ENCODE peak calls at places on chromosomes 12 and 14, in nine cellular contexts. G is GM13977; I is stomach; D is AG08395; K is naive thymus-derived CD4-positive, alpha-beta T cell; J is NCI-H2029; V is AG09309; C is fibroblast of pulmonary artery; L is cardiac fibroblast. O is an unnamed sample.

GRCh38 chr14:61653507-61653906 is 41.8 kb upstream of the HIF1A start:
- DNase-seq in G (no peak), I (no peak), D (peak), K (no peak), J (no peak), V (no peak), C (peak), L (peak), O (no peak)

GRCh38 chr14:74571441-74571841 is 40.6 kb downstream of the LTBP2 start:
- DNase-seq in G (no peak), I (no peak), D (no peak), K (no peak), J (no peak), V (peak), C (peak), L (peak), O (peak)

GRCh38 chr14:61589691-61590521 is 105.4 kb upstream of the HIF1A start:
- DNase-seq in G (no peak), I (no peak), D (no peak), K (no peak), J (no peak), V (no peak), C (no peak), L (no peak), O (no peak)

GRCh38 chr12:46843811-46844210 is 18.0 kb upstream of the SLC38A4 start:
- DNase-seq in G (no peak), I (no peak), D (peak), K (no peak), J (no peak), V (no peak), C (peak), L (peak), O (no peak)

GRCh38 chr12:32532951-32533350 is 133.6 kb downstream of the FGD4 start:
- DNase-seq in G (no peak), I (no peak), D (no peak), K (no peak), J (no peak), V (no peak), C (no peak), L (no peak), O (no peak)

GRCh38 chr12:19946549-19946948 is 421.8 kb upstream of the PDE3A start:
- DNase-seq in G (no peak), I (no peak), D (peak), K (no peak), J (no peak), V (peak), C (peak), L (peak), O (no peak)

GRCh38 chr12:110316861-110317260 is 35.8 kb downstream of the ATP2A2 start:
- DNase-seq in G (no peak), I (no peak), D (peak), K (no peak), J (no peak), V (peak), C (peak), L (peak), O (no peak)

GRCh38 chr12:6943387-6943718 is 263 bp upstream of the RNU7-1 start:
- DNase-seq in G (peak), I (peak), D (peak), K (no peak), J (peak), V (peak), C (peak), L (peak), O (peak)

GRCh38 chr14:86003998-86004397 is 474.1 kb downstream of the FLRT2 start:
- DNase-seq in G (no peak), I (no peak), D (no peak), K (no peak), J (no peak), V (no peak), C (peak), L (peak), O (no peak)

GRCh38 chr12:116821291-116821690 is 60.0 kb downstream of the HRK start:
- DNase-seq in G (no peak), I (no peak), D (no peak), K (no peak), J (no peak), V (no peak), C (no peak), L (no peak), O (no peak)

GRCh38 chr14:80850197-80850814 is 91.2 kb downstream of the CEP128 start:
- DNase-seq in G (peak), I (no peak), D (peak), K (no peak), J (no peak), V (peak), C (peak), L (peak), O (no peak)

O was measured in posterior vena cava.